ENCODE peak calls at places on chromosomes 1 and 21, in four cellular contexts. F is fibroblast of pulmonary artery, Z is brain microvascular endothelial cell, G is kidney. I is an unnamed sample.

GRCh38 chr1:46248122-46248920 is 758 bp downstream of the RAD54L start:
- DNase-seq in F (no peak), Z (no peak), G (no peak), I (no peak)

GRCh38 chr1:24972257-24973242 is 42.5 kb upstream of the RUNX3 start:
- DNase-seq in F (no peak), Z (no peak), G (peak; percentile 22), I (no peak)

GRCh38 chr1:232699814-232700213 is 69.9 kb upstream of the SIPA1L2 start:
- DNase-seq in F (no peak), Z (no peak), G (no peak), I (no peak)

GRCh38 chr1:116988908-116989307 is 12.7 kb upstream of the CD101 start:
- DNase-seq in F (no peak), Z (no peak), G (no peak), I (no peak)

GRCh38 chr1:230286166-230286889 is 139.8 kb downstream of the PGBD5 start:
- DNase-seq in F (no peak), Z (no peak), G (peak; percentile 52), I (no peak)

GRCh38 chr1:198162091-198162767 is 5.4 kb downstream of the NEK7 start:
- DNase-seq in F (no peak), Z (no peak), G (no peak), I (no peak)

GRCh38 chr1:55640708-55641473 is 425.7 kb upstream of the USP24 start:
- DNase-seq in F (peak; percentile 61), Z (peak; percentile 75), G (peak; percentile 81), I (peak; percentile 86)

GRCh38 chr1:203048086-203048485 is 21.8 kb downstream of the PPFIA4 start:
- DNase-seq in F (no peak), Z (no peak), G (peak; percentile 63), I (no peak)

GRCh38 chr1:218123968-218124367 is 161.1 kb upstream of the RRP15 start:
- DNase-seq in F (no peak), Z (no peak), G (no peak), I (no peak)

GRCh38 chr1:177013273-177013672 is 151.2 kb downstream of the ASTN1 start:
- DNase-seq in F (no peak), Z (no peak), G (no peak), I (no peak)

GRCh38 chr21:32578107-32578691 is 7.1 kb downstream of the TCP10L start:
- DNase-seq in F (peak; percentile 26), Z (no peak), G (no peak), I (peak; percentile 24)

GRCh38 chr1:155931332-155932038 is 2.7 kb downstream of the KHDC4 start:
- DNase-seq in F (no peak), Z (no peak), G (no peak), I (no peak)

GRCh38 chr1:40014253-40014706 is 26.2 kb upstream of the CAP1 start:
- DNase-seq in F (no peak), Z (no peak), G (no peak), I (no peak)

GRCh38 chr1:53617382-53618217 is 121.4 kb downstream of the GLIS1 start:
- DNase-seq in F (peak; percentile 10), Z (no peak), G (peak; percentile 36), I (peak; percentile 39)

GRCh38 chr1:94819945-94820746 is at the start of gene SLC44A3:
- DNase-seq in F (peak; percentile 50), Z (no peak), G (peak; percentile 86), I (peak; percentile 16)

GRCh38 chr1:7302873-7303272 is 468.2 kb upstream of the VAMP3 start:
- DNase-seq in F (no peak), Z (no peak), G (no peak), I (peak; percentile 47)

GRCh38 chr1:50422946-50423669 is at the start of gene DMRTA2:
- DNase-seq in F (peak; percentile 24), Z (no peak), G (peak; percentile 66), I (no peak)

GRCh38 chr1:225652726-225653462 is at the start of gene ENAH:
- DNase-seq in F (peak; percentile 85), Z (peak; percentile 43), G (peak; percentile 93), I (peak; percentile 94)

GRCh38 chr1:29478879-29479278 is 242.6 kb downstream of the PTPRU start:
- DNase-seq in F (no peak), Z (no peak), G (no peak), I (no peak)

GRCh38 chr1:116151739-116152576 is 40.8 kb downstream of the MAB21L3 start:
- DNase-seq in F (peak; percentile 77), Z (peak; percentile 59), G (peak; percentile 92), I (peak; percentile 89)

GRCh38 chr1:201098992-201099391 is 13.2 kb downstream of the CACNA1S start:
- DNase-seq in F (no peak), Z (no peak), G (no peak), I (no peak)

GRCh38 chr1:86200901-86201300 is 44.3 kb upstream of the COL24A1 start:
- DNase-seq in F (peak; percentile 24), Z (peak; percentile 3), G (no peak), I (no peak)

GRCh38 chr1:60245371-60245770 is 171.8 kb upstream of the C1orf87 start:
- DNase-seq in F (peak; percentile 9), Z (no peak), G (no peak), I (peak; percentile 70)

GRCh38 chr21:46213620-46214286 is 14.8 kb downstream of the LSS start:
- DNase-seq in F (no peak), Z (no peak), G (no peak), I (no peak)

GRCh38 chr1:231885209-231885854 is 258.7 kb downstream of the DISC1 start:
- DNase-seq in F (peak; percentile 73), Z (peak; percentile 83), G (no peak), I (no peak)

GRCh38 chr1:15685820-15686219 is 1.7 kb downstream of the PLEKHM2 start:
- DNase-seq in F (peak; percentile 12), Z (no peak), G (no peak), I (no peak)

GRCh38 chr1:230281531-230281930 is 144.6 kb downstream of the PGBD5 start:
- DNase-seq in F (no peak), Z (no peak), G (no peak), I (no peak)

GRCh38 chr1:3186526-3186921 is 117.5 kb downstream of the PRDM16 start:
- DNase-seq in F (peak; percentile 18), Z (peak; percentile 87), G (peak; percentile 91), I (peak; percentile 28)

GRCh38 chr1:180299486-180300246 is 69.6 kb downstream of the LHX4 start:
- DNase-seq in F (no peak), Z (no peak), G (no peak), I (no peak)

GRCh38 chr1:89198500-89199072 is at the start of gene GBP4:
- DNase-seq in F (peak; percentile 64), Z (no peak), G (peak; percentile 75), I (peak; percentile 18)

GRCh38 chr1:145906954-145907755 is 2.7 kb downstream of the ITGA10 start:
- DNase-seq in F (peak; percentile 52), Z (no peak), G (no peak), I (no peak)

GRCh38 chr21:46286668-46286982 is 483 bp downstream of the YBEY start:
- DNase-seq in F (no peak), Z (no peak), G (no peak), I (no peak)

GRCh38 chr1:184387871-184388670 is 1.2 kb downstream of the C1orf21 start:
- DNase-seq in F (peak; percentile 61), Z (peak; percentile 71), G (peak; percentile 72), I (peak; percentile 86)

GRCh38 chr1:53115403-53116306 is 26.8 kb downstream of the SLC1A7 start:
- DNase-seq in F (peak; percentile 56), Z (no peak), G (no peak), I (no peak)

GRCh38 chr1:92567211-92567868 is 80.6 kb upstream of the GFI1 start:
- DNase-seq in F (peak; percentile 62), Z (no peak), G (no peak), I (peak; percentile 24)

GRCh38 chr1:93804412-93804811 is 74.6 kb downstream of the DNTTIP2 start:
- DNase-seq in F (peak; percentile 93), Z (peak; percentile 89), G (no peak), I (peak; percentile 91)

DNA sequence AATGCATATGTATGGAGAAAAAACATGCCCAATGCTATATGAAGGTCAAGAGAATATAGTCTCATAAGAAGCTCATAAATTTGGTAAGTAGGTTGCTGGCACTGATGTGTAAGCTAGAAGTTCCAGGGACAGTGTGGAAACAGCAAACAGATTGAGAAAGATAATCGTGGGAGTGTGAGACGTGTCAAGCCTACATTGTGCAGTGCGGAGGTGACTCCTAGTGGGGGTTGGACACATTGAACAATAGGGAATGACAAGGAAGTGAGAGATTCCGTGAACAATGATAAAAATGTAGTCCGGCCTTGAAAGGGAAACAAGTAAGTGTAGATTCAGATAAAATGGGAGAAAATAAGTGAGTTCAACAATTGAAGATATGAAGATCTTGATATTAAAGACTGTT is 788.4 kb upstream of the PRMT6 start:
- DNase-seq in F (peak; percentile 73), Z (peak; percentile 56), G (no peak), I (no peak)
- TF ChIP-seq CTCF in F (peak; percentile 41), Z (peak; percentile 53), G (no peak), I (no peak)

GRCh38 chr1:18557621-18558465 is 72.8 kb upstream of the PAX7 start:
- DNase-seq in F (no peak), Z (no peak), G (peak; percentile 81), I (peak; percentile 8)
- H3K4me3 ChIP-seq in F (no peak overlapping the region), Z (no peak overlapping the region), G (no peak overlapping the region), I (no peak overlapping the region)

GRCh38 chr1:1614204-1614953 is 921 bp upstream of the MIB2 start:
- DNase-seq in F (peak; percentile 94), Z (peak; percentile 86), G (peak; percentile 72), I (peak; percentile 62)
- TF ChIP-seq CTCF in F (no peak), Z (no peak), G (no peak), I (no peak)

DNA sequence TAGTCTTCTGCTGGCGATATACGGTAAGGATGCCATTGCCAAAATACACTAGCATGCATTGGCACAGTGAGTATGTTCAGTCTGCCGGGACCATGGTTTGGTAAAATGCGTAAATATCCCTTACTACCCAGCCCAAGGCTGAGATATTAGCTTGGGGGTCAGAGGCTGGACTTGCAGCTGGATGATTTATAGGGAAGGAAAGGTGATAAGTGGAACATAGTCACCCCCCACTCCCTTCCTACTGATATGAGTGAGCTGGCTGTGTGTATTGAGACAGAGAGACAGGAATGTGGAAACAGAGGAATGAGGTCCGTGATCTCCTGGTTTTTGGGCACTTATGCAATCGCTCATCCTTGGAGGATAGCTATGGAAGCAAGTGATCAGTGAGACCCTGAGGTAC is 642.8 kb downstream of the KCNT2 start:
- DNase-seq in F (no peak), Z (no peak), G (no peak), I (no peak)
- H3K4me3 ChIP-seq in F (no peak overlapping the region), Z (no peak overlapping the region), G (no peak overlapping the region), I (no peak overlapping the region)